ENCODE peak calls at places on chromosomes 11 and 22, in four cellular contexts. Y is psoas muscle; I is right atrium auricular region; N is CD8-positive, alpha-beta T cell. X is an unnamed sample.
A peak's percentile ranks its signal among the peaks of the same experiment; 100 is the strongest.

GRCh38 chr11:32935462-32936029 is 42.9 kb downstream of the QSER1 start:
- DNase-seq in I (no peak), Y (no peak), N (no peak), X (no peak)

GRCh38 chr11:1086171-1087102 is 11.8 kb downstream of the MUC2 start:
- DNase-seq in N (no peak), I (no peak), Y (peak; percentile 58), X (no peak)

GRCh38 chr11:11968511-11969280 is 39.7 kb downstream of the DKK3 start:
- DNase-seq in Y (peak; percentile 51), N (no peak), I (no peak), X (peak; percentile 42)

GRCh38 chr11:8928981-8929615 is 3.6 kb downstream of the C11orf16 start:
- DNase-seq in I (no peak), Y (no peak), N (no peak), X (no peak)

GRCh38 chr11:6606471-6607189 is 3.1 kb downstream of the ILK start:
- DNase-seq in N (peak; percentile 38), Y (peak; percentile 94), I (peak; percentile 96), X (peak; percentile 98)

GRCh38 chr11:6825333-6825744 is 20.1 kb upstream of the OR10A5 start:
- DNase-seq in Y (no peak), N (no peak), I (no peak), X (no peak)

GRCh38 chr11:128415539-128415938 is 171.8 kb downstream of the ETS1 start:
- DNase-seq in N (no peak), Y (no peak), I (no peak), X (no peak)

GRCh38 chr22:28992565-28993326 is 68.9 kb downstream of the C22orf31 start:
- DNase-seq in N (no peak), I (no peak), Y (no peak), X (no peak)

GRCh38 chr11:12159351-12160099 is 49.1 kb downstream of the MICAL2 start:
- DNase-seq in Y (no peak), N (no peak), I (peak; percentile 68), X (peak; percentile 33)

GRCh38 chr11:36266767-36267166 is 22.5 kb downstream of the COMMD9 start:
- DNase-seq in I (no peak), Y (no peak), N (no peak), X (no peak)

GRCh38 chr11:83159901-83160865 is 3.3 kb downstream of the PCF11 start:
- DNase-seq in I (no peak), Y (no peak), N (no peak), X (no peak)

GRCh38 chr11:2294340-2295290 is 7.1 kb downstream of the C11orf21 start:
- DNase-seq in N (no peak), I (peak; percentile 51), Y (no peak), X (peak; percentile 34)

GRCh38 chr22:43829448-43829821 is 17.3 kb upstream of the EFCAB6 start:
- DNase-seq in I (no peak), N (no peak), Y (peak; percentile 69), X (no peak)

GRCh38 chr11:33266418-33267215 is 9.4 kb downstream of the HIPK3 start:
- DNase-seq in I (peak; percentile 70), N (no peak), Y (no peak), X (no peak)

GRCh38 chr22:45129703-45130524 is 33.8 kb upstream of the NUP50 start:
- DNase-seq in N (no peak), Y (no peak), I (no peak), X (no peak)

GRCh38 chr11:107689317-107690202 is 22.3 kb downstream of the SLN start:
- DNase-seq in I (peak; percentile 79), N (peak; percentile 36), Y (peak; percentile 76), X (peak; percentile 89)

GRCh38 chr22:39309364-39309861 is 10.0 kb downstream of the RPL3 start:
- DNase-seq in N (no peak), I (peak; percentile 72), Y (no peak), X (peak; percentile 86)

GRCh38 chr11:32829680-32830412 is at the start of gene PRRG4:
- DNase-seq in N (no peak), Y (peak; percentile 64), I (peak; percentile 64), X (peak; percentile 87)

GRCh38 chr11:61541568-61541967 is 33.0 kb downstream of the LRRC10B start:
- DNase-seq in I (no peak), Y (no peak), N (no peak), X (peak; percentile 83)

GRCh38 chr22:35359380-35360065 is 21.4 kb upstream of the HMOX1 start:
- DNase-seq in Y (no peak), I (no peak), N (no peak), X (no peak)

GRCh38 chr11:47916361-47916841 is 64.0 kb upstream of the PTPRJ start:
- DNase-seq in N (no peak), I (peak; percentile 71), Y (no peak), X (peak; percentile 79)

GRCh38 chr11:128859563-128860441 is 7.3 kb downstream of the KCNJ1 start:
- DNase-seq in N (peak; percentile 65), Y (peak; percentile 64), I (peak; percentile 67), X (peak; percentile 96)

GRCh38 chr11:106552694-106553203 is 465.5 kb downstream of the GUCY1A2 start:
- DNase-seq in N (no peak), I (no peak), Y (no peak), X (peak; percentile 82)

GRCh38 chr22:48084041-48084748 is 1321.7 kb downstream of the TBC1D22A start:
- DNase-seq in I (no peak), N (no peak), Y (no peak), X (peak; percentile 76)

GRCh38 chr11:70942593-70942992 is 309.8 kb downstream of the SHANK2 start:
- DNase-seq in Y (no peak), N (no peak), I (no peak), X (peak; percentile 78)

GRCh38 chr11:123129920-123130319 is 65.1 kb downstream of the CLMP start:
- DNase-seq in I (no peak), Y (no peak), N (no peak), X (no peak)

GRCh38 chr22:47357493-47357892 is 595.0 kb downstream of the TBC1D22A start:
- DNase-seq in I (peak; percentile 11), Y (no peak), N (no peak), X (no peak)

GRCh38 chr11:105181100-105181499 is 41.5 kb upstream of the CARD18 start:
- DNase-seq in I (no peak), N (no peak), Y (no peak), X (no peak)

GRCh38 chr11:43992834-43993637 is 50.6 kb downstream of the C11orf96 start:
- DNase-seq in Y (no peak), N (no peak), I (no peak), X (no peak)

GRCh38 chr11:134625631-134626030 is 213.6 kb upstream of the B3GAT1 start:
- DNase-seq in Y (no peak), N (no peak), I (no peak), X (no peak)

GRCh38 chr11:11992257-11992690 is 16.2 kb downstream of the DKK3 start:
- DNase-seq in I (no peak), N (no peak), Y (no peak), X (peak; percentile 88)

GRCh38 chr11:1109918-1110705 is 35.4 kb downstream of the MUC2 start:
- DNase-seq in N (no peak), Y (peak; percentile 34), I (no peak), X (no peak)

GRCh38 chr11:110172666-110173065 is 79.5 kb downstream of the ZC3H12C start:
- DNase-seq in Y (no peak), I (peak; percentile 36), N (no peak), X (no peak)

GRCh38 chr11:17352925-17353227 is 1.3 kb downstream of the NCR3LG1 start:
- DNase-seq in I (peak; percentile 63), Y (no peak), N (peak; percentile 11), X (peak; percentile 66)

GRCh38 chr11:125170406-125171031 is 6.0 kb downstream of the PKNOX2 start:
- DNase-seq in I (peak; percentile 79), Y (peak; percentile 76), N (no peak), X (peak; percentile 62)

GRCh38 chr11:125167954-125168821 is 3.6 kb downstream of the PKNOX2 start:
- DNase-seq in N (no peak), I (no peak), Y (no peak), X (no peak)

GRCh38 chr11:125171974-125172373 is 7.4 kb downstream of the PKNOX2 start:
- DNase-seq in I (no peak), N (no peak), Y (no peak), X (no peak)

GRCh38 chr11:125168875-125169537 is 4.5 kb downstream of the PKNOX2 start:
- DNase-seq in Y (no peak), N (no peak), I (no peak), X (no peak)

GRCh38 chr11:125170001-125170405 is 5.5 kb downstream of the PKNOX2 start:
- DNase-seq in I (no peak), N (no peak), Y (no peak), X (no peak)
- H3K27ac ChIP-seq in I (peak overlapping the region; percentile 87), N (no peak overlapping the region), Y (peak overlapping the region; percentile 89), X (peak overlapping the region; percentile 22)

GRCh38 chr11:103997082-103997481 is 39.4 kb upstream of the DDI1 start:
- DNase-seq in Y (no peak), I (no peak), N (no peak), X (no peak)

GRCh38 chr11:103995896-103996295 is 40.5 kb upstream of the DDI1 start:
- DNase-seq in Y (no peak), N (no peak), I (no peak), X (no peak)

GRCh38 chr11:103988595-103988969 is 47.9 kb upstream of the DDI1 start:
- DNase-seq in Y (no peak), I (no peak), N (no peak), X (no peak)

GRCh38 chr11:103994111-103994510 is 42.3 kb upstream of the DDI1 start:
- DNase-seq in I (no peak), N (no peak), Y (no peak), X (no peak)

GRCh38 chr11:103993502-103993901 is 42.9 kb upstream of the DDI1 start:
- DNase-seq in Y (no peak), I (no peak), N (no peak), X (no peak)
- H3K4me1 ChIP-seq in Y (no peaks in the 10 kb centered on the region), I (no peaks in the 10 kb centered on the region), N (no peaks in the 10 kb centered on the region), X (no peaks in the 10 kb centered on the region)

DNA sequence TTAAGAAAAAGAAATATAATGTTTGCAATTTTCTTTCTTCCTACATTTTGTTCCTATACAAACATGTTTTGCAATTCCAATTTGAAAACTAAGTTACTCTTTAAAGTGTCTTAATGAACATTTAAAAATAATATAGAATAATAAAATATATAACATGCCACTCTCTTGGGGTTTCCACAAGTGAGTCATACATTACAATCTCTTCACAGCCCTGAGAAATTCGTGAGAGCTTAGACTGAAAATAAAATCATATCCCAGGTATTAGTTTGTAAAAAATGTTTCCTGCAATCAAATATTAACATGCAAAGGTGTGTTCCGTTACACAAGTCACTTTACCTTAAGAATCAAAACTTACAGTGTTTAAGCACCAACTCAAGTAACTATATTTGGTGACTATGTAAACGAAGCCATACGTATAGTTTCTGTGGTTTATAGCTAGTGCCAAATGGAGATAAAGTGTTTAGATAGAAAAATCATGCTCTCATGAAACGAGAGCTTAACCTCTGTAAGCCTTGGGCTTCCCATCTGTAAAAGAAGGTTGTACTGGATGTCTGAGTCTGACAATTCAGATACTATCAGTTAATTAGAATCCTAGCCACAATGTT is 253.6 kb upstream of the ANO3 start:
- DNase-seq in I (no peak), N (no peak), Y (no peak), X (no peak)
- H3K4me3 ChIP-seq in I (no peak overlapping the region), N (no peak overlapping the region), Y (no peak overlapping the region), X (no peak overlapping the region)

DNA sequence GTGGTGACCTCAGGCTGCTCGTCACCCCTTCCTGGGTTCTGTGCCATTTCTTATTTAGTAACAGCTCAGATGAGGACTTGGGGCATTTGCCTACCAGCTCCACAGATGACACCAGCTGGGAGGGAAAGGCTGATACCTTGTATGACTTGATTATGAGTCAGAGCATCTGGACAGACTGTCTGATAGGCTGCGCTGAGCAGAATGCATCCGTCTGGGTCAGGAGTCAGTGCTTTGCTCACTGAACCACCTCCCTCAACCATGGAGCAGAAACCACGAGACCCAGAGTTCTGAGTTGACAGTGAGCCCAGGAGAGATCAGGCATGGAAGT is 6.8 kb downstream of the ST14 start:
- DNase-seq in N (no peak), Y (no peak), I (no peak), X (no peak)
- H3K27ac ChIP-seq in N (no peak overlapping the region), Y (no peak overlapping the region), I (no peak overlapping the region), X (no peak overlapping the region)